ENCODE peak calls at places on chromosomes 4 and X, in ten cellular contexts. E is transverse colon, C is upper lobe of left lung, N is uterus, H is breast epithelium, B is H1, P is adrenal gland, T is thyroid gland, Y is tibial nerve, G is IMR-90. V is an unnamed sample.

GRCh38 chr4:76582074-76582816 is 147.2 kb downstream of the SHROOM3 start:
- DNase-seq in E (no peak), C (no peak), N (no peak), H (no peak), B (no peak), P (no peak), T (no peak), Y (no peak), G (no peak), V (no peak)

GRCh38 chr4:185395255-185395955 is at the start of gene LRP2BP:
- DNase-seq in E (no peak), C (no peak), N (no peak), H (no peak), B (no peak), P (no peak), T (no peak), Y (no peak), G (no peak), V (no peak)

GRCh38 chr4:24896056-24896455 is 16.8 kb downstream of the CCDC149 start:
- DNase-seq in E (no peak), C (no peak), N (no peak), H (no peak), B (no peak), P (no peak), T (no peak), Y (no peak), G (peak; percentile 13), V (no peak)

GRCh38 chrX:154046262-154046771 is 26.6 kb upstream of the IRAK1 start:
- DNase-seq in E (no peak), C (no peak), N (peak; percentile 65), H (no peak), B (no peak), P (peak; percentile 54), T (peak; percentile 44), Y (peak; percentile 22), G (peak; percentile 86), V (peak; percentile 63)

GRCh38 chr4:2295535-2296442 is 33.9 kb upstream of the MXD4 start:
- DNase-seq in E (no peak), C (no peak), N (no peak), H (peak; percentile 44), B (no peak), P (no peak), T (no peak), Y (no peak), G (no peak), V (no peak)

GRCh38 chrX:150573702-150574101 is 5.3 kb downstream of the MTM1 start:
- DNase-seq in E (peak; percentile 40), C (no peak), N (no peak), H (no peak), B (no peak), P (no peak), T (no peak), Y (no peak), G (no peak), V (no peak)

GRCh38 chr4:114879916-114880315 is 233.5 kb downstream of the NDST4 start:
- DNase-seq in E (no peak), C (no peak), N (no peak), H (no peak), B (no peak), P (no peak), T (no peak), Y (no peak), G (no peak), V (no peak)

GRCh38 chrX:45850775-45851433 is 650.2 kb upstream of the DIPK2B start:
- DNase-seq in E (peak; percentile 25), C (peak; percentile 28), N (peak; percentile 37), H (no peak), B (no peak), P (no peak), T (peak; percentile 10), Y (no peak), G (peak; percentile 28), V (peak; percentile 43)

GRCh38 chr4:186628058-186628711 is 72.8 kb upstream of the MTNR1A start:
- DNase-seq in E (no peak), C (no peak), N (no peak), H (no peak), B (no peak), P (no peak), T (no peak), Y (no peak), G (no peak), V (no peak)

GRCh38 chrX:111507931-111508330 is 3.5 kb upstream of the SERTM2 start:
- DNase-seq in E (no peak), C (no peak), N (no peak), H (no peak), B (no peak), P (no peak), T (no peak), Y (no peak), G (peak; percentile 0), V (no peak)

GRCh38 chr4:89519771-89520170 is 212.2 kb upstream of the GPRIN3 start:
- DNase-seq in E (no peak), C (no peak), N (no peak), H (no peak), B (no peak), P (no peak), T (no peak), Y (no peak), G (no peak), V (no peak)

GRCh38 chrX:31099536-31100090 is 27.8 kb upstream of the FTHL17 start:
- DNase-seq in E (no peak), C (no peak), N (no peak), H (no peak), B (no peak), P (no peak), T (no peak), Y (no peak), G (no peak), V (no peak)

GRCh38 chr4:119209077-119209476 is 3.4 kb upstream of the USP53 start:
- DNase-seq in E (no peak), C (no peak), N (no peak), H (no peak), B (no peak), P (no peak), T (no peak), Y (no peak), G (peak; percentile 96), V (no peak)

GRCh38 chrX:135688137-135688536 is 25.3 kb upstream of the CT45A1 start:
- DNase-seq in E (no peak), C (no peak), N (no peak), H (no peak), B (no peak), P (no peak), T (no peak), Y (no peak), G (no peak), V (no peak)

GRCh38 chr4:115159141-115159540 is 45.7 kb upstream of the NDST4 start:
- DNase-seq in E (no peak), C (no peak), N (no peak), H (no peak), B (no peak), P (no peak), T (no peak), Y (no peak), G (no peak), V (no peak)

GRCh38 chr4:3868841-3869572 is 102.8 kb downstream of the ADRA2C start:
- DNase-seq in E (no peak), C (peak; percentile 14), N (no peak), H (no peak), B (no peak), P (no peak), T (no peak), Y (no peak), G (no peak), V (peak; percentile 7)

GRCh38 chr4:5693871-5694270 is 14.5 kb downstream of the EVC2 start:
- DNase-seq in E (no peak), C (no peak), N (no peak), H (no peak), B (no peak), P (no peak), T (no peak), Y (no peak), G (peak; percentile 28), V (no peak)

GRCh38 chrX:48531359-48531954 is 8.1 kb upstream of the TBC1D25 start:
- DNase-seq in E (no peak), C (no peak), N (no peak), H (no peak), B (no peak), P (peak; percentile 56), T (no peak), Y (no peak), G (peak; percentile 69), V (no peak)

GRCh38 chr4:77877771-77878170 is 15.1 kb downstream of the MRPL1 start:
- DNase-seq in E (no peak), C (no peak), N (no peak), H (no peak), B (no peak), P (no peak), T (no peak), Y (no peak), G (no peak), V (no peak)
- TF ChIP-seq POLR2A in E (no peak), C (no peak), N (no peak), H (no peak), B (no peak), P (no peak), T (no peak), Y (no peak), G (no peak), V (no peak)

GRCh38 chr4:158710814-158711213 is 12.4 kb downstream of the PPID start:
- DNase-seq in E (no peak), C (no peak), N (no peak), H (no peak), B (no peak), P (no peak), T (no peak), Y (no peak), G (peak; percentile 8), V (no peak)
- TF ChIP-seq CTCF in E (no peak), C (no peak), N (no peak), H (no peak), B (no peak), P (no peak), T (no peak), Y (no peak), G (peak; percentile 43), V (no peak)

GRCh38 chr4:105146286-105147219 is at the start of gene TET2:
- DNase-seq in E (peak; percentile 78), C (peak; percentile 91), N (peak; percentile 64), H (no peak), B (no peak), P (peak; percentile 80), T (peak; percentile 77), Y (peak; percentile 76), G (peak; percentile 87), V (peak; percentile 59)
- TF ChIP-seq POLR2A in E (peak; percentile 60), C (peak; percentile 72), N (peak; percentile 59), H (peak; percentile 22), B (peak; percentile 32), P (peak; percentile 81), T (peak; percentile 86), Y (peak; percentile 72), G (peak; percentile 82), V (no peak)

GRCh38 chr4:173318648-173319211 is 15.4 kb downstream of the HMGB2 start:
- DNase-seq in E (no peak), C (no peak), N (no peak), H (no peak), B (no peak), P (no peak), T (no peak), Y (no peak), G (peak; percentile 74), V (no peak)
- TF ChIP-seq CTCF in E (no peak), C (peak; percentile 52), N (no peak), H (peak; percentile 27), B (no peak), P (peak; percentile 34), T (no peak), Y (peak; percentile 22), G (peak; percentile 47), V (peak; percentile 31)